ENCODE peak calls at places on chromosomes 13 and 19, in five cellular contexts. V is AG08396, P is hypothalamus, R is GDM1, D is transverse colon. M is an unnamed sample.

GRCh38 chr13:44230736-44231135 is 142.9 kb upstream of the SERP2 start:
- DNase-seq in V (no peak), P (no peak), R (no peak), D (no peak), M (no peak)

GRCh38 chr19:34495416-34495815 is 13.9 kb downstream of the WTIP start:
- DNase-seq in V (no peak), P (no peak), R (no peak), D (no peak), M (no peak)

GRCh38 chr13:63501702-63502101 is 2086.1 kb upstream of the PCDH20 start:
- DNase-seq in V (no peak), P (no peak), R (no peak), D (no peak), M (no peak)

GRCh38 chr13:112903606-112904195 is 65.3 kb upstream of the MCF2L start:
- DNase-seq in V (no peak), P (no peak), R (no peak), D (no peak), M (no peak)

GRCh38 chr19:58510084-58510862 is 1.5 kb downstream of the SLC27A5 start:
- DNase-seq in V (no peak), P (no peak), R (no peak), D (no peak), M (no peak)

GRCh38 chr13:30618186-30618937 is 642 bp downstream of the USPL1 start:
- DNase-seq in V (peak), P (no peak), R (no peak), D (peak), M (no peak)

GRCh38 chr13:35695411-35695810 is 218.9 kb upstream of the MAB21L1 start:
- DNase-seq in V (no peak), P (no peak), R (no peak), D (no peak), M (no peak)

GRCh38 chr13:114095486-114095885 is 36.9 kb downstream of the RASA3 start:
- DNase-seq in V (no peak), P (no peak), R (no peak), D (no peak), M (no peak)

GRCh38 chr13:94311893-94312292 is 167.6 kb downstream of the DCT start:
- DNase-seq in V (no peak), P (no peak), R (no peak), D (no peak), M (no peak)

GRCh38 chr19:36986131-36986530 is 70.0 kb downstream of the ZNF568 start:
- DNase-seq in V (no peak), P (no peak), R (no peak), D (no peak), M (no peak)

GRCh38 chr13:24668955-24669354 is 11.3 kb upstream of the ATP12A start:
- DNase-seq in V (no peak), P (no peak), R (no peak), D (peak), M (peak)

GRCh38 chr19:40596608-40597328 is 4.4 kb upstream of the LTBP4 start:
- DNase-seq in V (peak), P (no peak), R (no peak), D (peak), M (peak)

GRCh38 chr13:98422046-98422445 is 154.9 kb downstream of the STK24 start:
- DNase-seq in V (no peak), P (no peak), R (no peak), D (no peak), M (no peak)

GRCh38 chr13:77975358-77976042 is 56.9 kb upstream of the EDNRB start:
- DNase-seq in V (no peak), P (no peak), R (no peak), D (no peak), M (no peak)

GRCh38 chr19:48283908-48284307 is 14.0 kb downstream of the ZNF114 start:
- DNase-seq in V (peak), P (no peak), R (no peak), D (no peak), M (no peak)

GRCh38 chr19:33798701-33799111 is 2.0 kb downstream of the KCTD15 start:
- DNase-seq in V (no peak), P (no peak), R (no peak), D (no peak), M (no peak)

GRCh38 chr19:58572818-58573657 is at the start of gene MZF1:
- DNase-seq in V (peak), P (no peak), R (no peak), D (peak), M (peak)

GRCh38 chr19:44141191-44142013 is at the start of gene ZNF234:
- DNase-seq in V (peak), P (peak), R (peak), D (peak), M (peak)

GRCh38 chr13:33446821-33447481 is 161.4 kb upstream of the STARD13 start:
- DNase-seq in V (no peak), P (no peak), R (no peak), D (no peak), M (peak)

GRCh38 chr13:57437587-57437986 is 194.0 kb upstream of the PCDH17 start:
- DNase-seq in V (no peak), P (no peak), R (no peak), D (no peak), M (no peak)

GRCh38 chr19:55256562-55257460 is 2.0 kb downstream of the PPP6R1 start:
- DNase-seq in V (no peak), P (no peak), R (no peak), D (no peak), M (no peak)

M was measured in lung.